ENCODE peak calls at places on chromosomes 2 and 18, in four cellular contexts. T, U, S and L are unnamed samples.

GRCh38 chr18:27400001-27400400 is 214.9 kb upstream of the CHST9 start:
- DNase-seq in T (peak; percentile 5), U (no peak), S (no peak), L (no peak)

GRCh38 chr2:201647431-201647830 is 4.1 kb upstream of the TMEM237 start:
- DNase-seq in T (no peak), U (no peak), S (no peak), L (no peak)

GRCh38 chr2:169069341-169069740 is at the start of gene DHRS9:
- DNase-seq in T (no peak), U (peak; percentile 53), S (peak; percentile 57), L (peak; percentile 86)

GRCh38 chr2:159933727-159934049 is 128.7 kb downstream of the PLA2R1 start:
- DNase-seq in T (no peak), U (no peak), S (no peak), L (peak; percentile 24)

GRCh38 chr2:197677056-197677455 is 1.7 kb upstream of the RFTN2 start:
- DNase-seq in T (no peak), U (no peak), S (no peak), L (peak; percentile 7)

GRCh38 chr18:70288851-70289328 is at the start of gene SOCS6:
- DNase-seq in T (peak; percentile 56), U (no peak), S (peak; percentile 74), L (peak; percentile 68)

GRCh38 chr18:14928396-14928795 is 180.4 kb downstream of the ANKRD30B start:
- DNase-seq in T (no peak), U (no peak), S (no peak), L (no peak)

GRCh38 chr18:49582579-49582978 is 20.7 kb downstream of the LIPG start:
- DNase-seq in T (no peak), U (no peak), S (no peak), L (peak; percentile 76)

GRCh38 chr2:36411962-36412444 is 56.4 kb downstream of the CRIM1 start:
- DNase-seq in T (no peak), U (no peak), S (no peak), L (peak; percentile 61)

DNA sequence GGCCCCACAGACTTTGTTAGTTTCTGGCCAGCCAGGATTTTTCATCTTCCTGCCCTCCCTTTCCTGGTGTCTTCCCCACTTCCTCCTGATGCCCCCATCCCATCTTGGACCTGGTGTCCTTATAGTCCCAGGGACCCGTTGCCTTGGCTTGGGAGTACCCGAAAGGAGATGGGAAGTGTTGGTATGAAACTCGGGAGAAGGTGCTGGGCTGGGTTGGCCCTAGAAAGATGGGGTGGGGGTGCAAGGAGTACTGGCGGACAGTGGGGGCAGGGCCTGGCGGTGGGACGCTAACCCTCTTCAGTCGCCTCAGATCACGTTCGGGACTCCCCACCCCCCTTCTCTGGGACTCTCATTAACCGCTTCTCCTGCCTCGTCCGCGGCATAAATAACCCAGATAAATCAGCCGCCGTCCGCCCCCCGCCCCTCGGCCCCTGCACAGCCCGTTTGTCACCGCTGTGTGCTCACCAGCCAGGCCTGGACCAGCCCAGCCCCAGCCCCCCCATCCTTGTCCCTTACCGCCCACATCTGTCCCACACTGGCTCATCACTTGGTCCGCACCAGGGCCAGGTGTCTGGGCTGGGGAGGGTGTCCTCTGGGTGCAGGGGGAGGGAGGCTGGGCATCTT is 3.7 kb upstream of the ASIC4 start:
- DNase-seq in T (peak; percentile 66), U (no peak), S (no peak), L (no peak)
- TF ChIP-seq CTCF in T (no peak), U (no peak), S (no peak), L (no peak)

GRCh38 chr18:3603460-3604259 is 153.7 kb downstream of the TGIF1 start:
- DNase-seq in T (no peak), U (no peak), S (no peak), L (peak; percentile 98)
- H3K4me3 ChIP-seq in T (no peak overlapping the region), U (peak overlapping the region; percentile 46), S (peak overlapping the region; percentile 43), L (peak overlapping the region; percentile 54)

GRCh38 chr18:67586101-67586500 is 69.6 kb upstream of the DSEL start:
- DNase-seq in T (no peak), U (no peak), S (no peak), L (no peak)

GRCh38 chr18:67589325-67589724 is 72.8 kb upstream of the DSEL start:
- DNase-seq in T (no peak), U (no peak), S (no peak), L (no peak)

GRCh38 chr18:67596003-67596402 is 79.5 kb upstream of the DSEL start:
- DNase-seq in T (no peak), U (no peak), S (no peak), L (no peak)

GRCh38 chr18:67590571-67591141 is 74.1 kb upstream of the DSEL start:
- DNase-seq in T (no peak), U (no peak), S (no peak), L (peak; percentile 26)
- TF ChIP-seq CTCF in T (no peak), U (no peak), S (no peak), L (peak; percentile 18)

GRCh38 chr2:96541326-96541725 is 4.8 kb downstream of the ARID5A start:
- DNase-seq in T (no peak), U (no peak), S (no peak), L (no peak)

GRCh38 chr2:96538487-96539214 is 2.1 kb downstream of the ARID5A start:
- DNase-seq in T (no peak), U (no peak), S (peak; percentile 91), L (no peak)

GRCh38 chr2:96537734-96538486 is 1.4 kb downstream of the ARID5A start:
- DNase-seq in T (no peak), U (no peak), S (no peak), L (no peak)

GRCh38 chr2:96540136-96540535 is 3.6 kb downstream of the ARID5A start:
- DNase-seq in T (no peak), U (no peak), S (no peak), L (no peak)

GRCh38 chr2:96539215-96539920 is 2.8 kb downstream of the ARID5A start:
- DNase-seq in T (no peak), U (no peak), S (no peak), L (no peak)
- H3K4me3 ChIP-seq in T (no peak overlapping the region), U (no peak overlapping the region), S (peak overlapping the region; percentile 95), L (no peak overlapping the region)

GRCh38 chr2:105789745-105790466 is 45.2 kb downstream of the NCK2 start:
- DNase-seq in T (no peak), U (no peak), S (no peak), L (peak; percentile 42)
- TF ChIP-seq CTCF in T (no peak), U (no peak), S (no peak), L (no peak)

DNA sequence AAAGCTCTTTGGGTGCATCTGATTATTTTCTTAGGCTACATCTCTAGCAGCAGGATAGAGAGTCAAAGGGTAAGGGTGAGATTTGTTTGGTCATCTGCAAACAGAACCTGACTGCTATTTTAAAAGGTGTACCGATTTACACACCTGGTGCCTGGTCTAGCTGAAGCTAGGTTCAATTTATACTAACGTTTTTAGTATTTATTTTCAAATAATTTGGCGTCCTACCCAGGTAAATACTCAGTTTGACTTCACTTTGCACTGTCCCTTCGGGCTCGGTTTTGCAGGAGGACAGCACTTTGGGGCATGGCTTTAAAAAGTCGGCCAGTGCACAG is 683 bp downstream of the PTRHD1 start:
- DNase-seq in T (no peak), U (no peak), S (no peak), L (no peak)
- H3K4me3 ChIP-seq in T (peak overlapping the region; percentile 83), U (peak overlapping the region; percentile 73), S (peak overlapping the region; percentile 80), L (peak overlapping the region; percentile 89)